ENCODE peak calls at places on chromosome 18, in five cellular contexts. U is ascending aorta; P is CD8-positive, alpha-beta T cell; D is effector memory CD4-positive, alpha-beta T cell; Y is cardiac muscle cell. H is an unnamed sample. For H3K4me1 and H3K27me3, the result is how much of the 10 kb centered on the place peaks cover.

GRCh38 chr18:35533916-35534315 is 36.2 kb upstream of the INO80C start:
- DNase-seq in U (no peak), P (no peak), D (no peak), Y (no peak), H (no peak)

GRCh38 chr18:5746844-5747243 is 148.5 kb downstream of the TMEM200C start:
- DNase-seq in U (no peak), P (no peak), D (no peak), Y (no peak), H (no peak)

GRCh38 chr18:58669731-58670379 is 1.4 kb upstream of the MALT1 start:
- DNase-seq in U (no peak), P (no peak), D (no peak), Y (no peak), H (peak)

GRCh38 chr18:61335737-61336555 is 2.7 kb downstream of the CDH20 start:
- DNase-seq in U (no peak), P (no peak), D (no peak), Y (no peak), H (no peak)

GRCh38 chr18:11570770-11571169 is 38.6 kb upstream of the SLC35G4 start:
- DNase-seq in U (no peak), P (no peak), D (no peak), Y (no peak), H (no peak)

GRCh38 chr18:34042423-34043146 is 182.1 kb downstream of the NOL4 start:
- DNase-seq in U (no peak), P (no peak), D (no peak), Y (no peak), H (no peak)

GRCh38 chr18:48942554-48943261 is 8.1 kb downstream of the SMAD7 start:
- DNase-seq in U (no peak), P (no peak), D (no peak), Y (peak), H (peak)

GRCh38 chr18:23200751-23201150 is 65.5 kb downstream of the CABLES1 start:
- DNase-seq in U (no peak), P (no peak), D (no peak), Y (no peak), H (no peak)

GRCh38 chr18:47985837-47986236 is 55.4 kb upstream of the SMAD2 start:
- DNase-seq in U (no peak), P (no peak), D (no peak), Y (no peak), H (no peak)

GRCh38 chr18:74935411-74935810 is 273.5 kb downstream of the PTGR3 start:
- DNase-seq in U (no peak), P (no peak), D (no peak), Y (no peak), H (no peak)

GRCh38 chr18:9719421-9719981 is 11.4 kb downstream of the RAB31 start:
- DNase-seq in U (peak), P (no peak), D (no peak), Y (no peak), H (peak)

GRCh38 chr18:32391126-32391525 is 79.6 kb downstream of the GAREM1 start:
- DNase-seq in U (no peak), P (no peak), D (no peak), Y (no peak), H (no peak)

GRCh38 chr18:75210274-75211001 is at the start of gene TSHZ1:
- DNase-seq in U (peak), P (peak), D (peak), Y (peak), H (peak)

GRCh38 chr18:22314001-22314400 is 103.7 kb downstream of the CTAGE1 start:
- DNase-seq in U (no peak), P (no peak), D (no peak), Y (no peak), H (no peak)

GRCh38 chr18:23881778-23882177 is 132.8 kb upstream of the TTC39C start:
- DNase-seq in U (no peak), P (no peak), D (no peak), Y (peak), H (peak)

GRCh38 chr18:56563568-56563967 is 74.8 kb downstream of the TXNL1 start:
- DNase-seq in U (no peak), P (no peak), D (no peak), Y (peak), H (no peak)

GRCh38 chr18:11411021-11411420 is 198.4 kb upstream of the SLC35G4 start:
- DNase-seq in U (no peak), P (no peak), D (no peak), Y (no peak), H (no peak)

GRCh38 chr18:8367217-8367988 is 241.8 kb upstream of the RAB12 start:
- DNase-seq in U (no peak), P (no peak), D (no peak), Y (peak), H (no peak)

GRCh38 chr18:40866013-40866644 is 1088.9 kb upstream of the PIK3C3 start:
- DNase-seq in U (no peak), P (no peak), D (no peak), Y (no peak), H (peak)

GRCh38 chr18:22422909-22423548 is 5.3 kb upstream of the CTAGE1 start:
- DNase-seq in U (peak), P (no peak), D (no peak), Y (no peak), H (no peak)

GRCh38 chr18:62457830-62458229 is 65.0 kb upstream of the ZCCHC2 start:
- DNase-seq in U (no peak), P (no peak), D (no peak), Y (no peak), H (no peak)

GRCh38 chr18:2887470-2887869 is 40.7 kb downstream of the EMILIN2 start:
- DNase-seq in U (no peak), P (no peak), D (no peak), Y (no peak), H (no peak)

GRCh38 chr18:2881490-2882195 is 34.8 kb downstream of the EMILIN2 start:
- DNase-seq in U (peak), P (no peak), D (no peak), Y (no peak), H (no peak)

GRCh38 chr18:2882201-2882600 is 35.4 kb downstream of the EMILIN2 start:
- DNase-seq in U (no peak), P (no peak), D (no peak), Y (no peak), H (no peak)

GRCh38 chr18:2883137-2883671 is 36.4 kb downstream of the EMILIN2 start:
- DNase-seq in U (no peak), P (no peak), D (no peak), Y (peak), H (no peak)

GRCh38 chr18:2884706-2885285 is 38.0 kb downstream of the EMILIN2 start:
- DNase-seq in U (no peak), P (no peak), D (no peak), Y (no peak), H (no peak)
- H3K4me1 ChIP-seq in U (under half), P (under half), D (under half), Y (under half), H (under half)

GRCh38 chr18:30929718-30930117 is 112.8 kb downstream of the DSC3 start:
- DNase-seq in U (no peak), P (no peak), D (no peak), Y (no peak), H (no peak)

GRCh38 chr18:30927042-30927441 is 115.5 kb downstream of the DSC3 start:
- DNase-seq in U (no peak), P (no peak), D (no peak), Y (no peak), H (no peak)

GRCh38 chr18:30925795-30926194 is 116.7 kb downstream of the DSC3 start:
- DNase-seq in U (no peak), P (no peak), D (no peak), Y (no peak), H (no peak)

GRCh38 chr18:30929065-30929464 is 113.5 kb downstream of the DSC3 start:
- DNase-seq in U (no peak), P (no peak), D (no peak), Y (no peak), H (no peak)

DNA sequence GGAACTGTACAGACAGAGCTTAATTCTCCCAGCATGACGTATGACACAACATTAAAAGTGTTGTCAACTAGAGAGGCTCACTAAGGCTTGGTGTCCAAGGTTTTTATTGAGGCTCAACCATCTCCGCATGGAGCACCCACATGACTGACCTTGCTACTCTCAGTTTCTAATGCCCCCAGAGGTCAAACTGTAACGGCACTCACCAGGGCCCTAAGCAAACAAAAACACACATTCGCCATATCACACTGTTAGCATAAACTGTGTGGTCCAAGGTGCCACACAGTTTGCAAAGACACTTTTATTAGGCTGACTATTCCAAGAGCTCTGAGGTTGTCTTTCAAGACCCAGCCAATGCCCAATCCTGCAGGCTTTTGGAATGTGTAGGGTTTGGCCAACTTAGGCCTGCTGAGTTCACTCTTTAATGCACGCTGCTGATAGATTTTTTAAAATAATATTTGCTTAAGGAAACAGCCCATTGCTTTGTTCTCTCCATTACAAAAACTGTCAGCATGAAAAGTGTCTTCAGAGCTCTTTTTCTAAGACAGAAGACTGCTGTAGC is 114.9 kb downstream of the DSC3 start:
- DNase-seq in U (no peak), P (no peak), D (no peak), Y (no peak), H (no peak)
- H3K27me3 ChIP-seq in U (under half), P (under half), D (under half), Y (under half), H (under half)

GRCh38 chr18:27599202-27599829 is 414.2 kb upstream of the CHST9 start:
- DNase-seq in U (no peak), P (no peak), D (no peak), Y (peak), H (peak)

GRCh38 chr18:27604583-27604982 is 419.5 kb upstream of the CHST9 start:
- DNase-seq in U (no peak), P (no peak), D (no peak), Y (no peak), H (no peak)

GRCh38 chr18:27595121-27595848 is 410.2 kb upstream of the CHST9 start:
- DNase-seq in U (no peak), P (no peak), D (no peak), Y (no peak), H (no peak)

GRCh38 chr18:27602092-27602491 is 417.0 kb upstream of the CHST9 start:
- DNase-seq in U (no peak), P (no peak), D (no peak), Y (no peak), H (no peak)

DNA sequence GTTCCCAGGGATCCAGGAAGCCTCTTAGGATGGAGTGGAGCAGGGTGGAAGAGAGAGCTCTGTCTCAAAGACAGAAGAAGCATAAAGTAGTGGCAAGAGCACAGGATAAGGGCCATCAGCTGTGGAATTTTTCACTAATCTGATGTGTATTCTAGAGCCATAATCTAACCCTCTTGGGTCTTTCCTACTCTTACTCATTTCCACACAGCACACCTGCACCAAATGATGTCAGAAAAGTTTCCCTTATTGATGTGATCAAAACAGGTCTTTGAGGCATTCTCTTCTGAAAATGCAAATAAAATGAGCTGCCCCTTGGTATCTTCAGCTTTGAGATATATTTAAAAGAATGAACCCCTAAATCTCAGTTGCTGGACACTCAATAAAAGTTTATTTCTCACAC is 415.1 kb upstream of the CHST9 start:
- DNase-seq in U (no peak), P (no peak), D (no peak), Y (no peak), H (no peak)
- H3K27ac ChIP-seq in U (no peak), P (no peak), D (no peak), Y (no peak), H (no peak)

GRCh38 chr18:79558196-79559120 is 121.1 kb upstream of the CTDP1 start:
- DNase-seq in U (no peak), P (no peak), D (no peak), Y (no peak), H (no peak)
- H3K4me1 ChIP-seq in U (under half), P (under half), D (under half), Y (under half), H (under half)